ENCODE peak calls at places on chromosome X, in four cellular contexts. One of them, this sample, is unnamed. For H3K4me1, the result is how much of the 10 kb centered on the place peaks cover.

GRCh38 chrX:37904833-37905232 is 57.5 kb upstream of the DYNLT3 start:
- DNase-seq in heart left ventricle: no peak
- DNase-seq in Peyer's patch: no peak
- DNase-seq in CD4-positive, alpha-beta memory T cell: no peak
- DNase-seq in this sample: no peak

GRCh38 chrX:127187095-127187494 is 367.6 kb downstream of the PRR32 start:
- DNase-seq in Peyer's patch: no peak
- DNase-seq in heart left ventricle: no peak
- DNase-seq in CD4-positive, alpha-beta memory T cell: no peak
- DNase-seq in this sample: no peak

GRCh38 chrX:127243654-127244053 is 424.1 kb downstream of the PRR32 start:
- DNase-seq in CD4-positive, alpha-beta memory T cell: no peak
- DNase-seq in heart left ventricle: no peak
- DNase-seq in Peyer's patch: no peak
- DNase-seq in this sample: no peak

GRCh38 chrX:129716507-129716906 is 22.3 kb upstream of the XPNPEP2 start:
- DNase-seq in Peyer's patch: no peak
- DNase-seq in heart left ventricle: no peak
- DNase-seq in CD4-positive, alpha-beta memory T cell: no peak
- DNase-seq in this sample: no peak

GRCh38 chrX:87517571-87518141 is at the start of gene KLHL4:
- DNase-seq in Peyer's patch: no peak
- DNase-seq in CD4-positive, alpha-beta memory T cell: no peak
- DNase-seq in heart left ventricle: peak
- DNase-seq in this sample: no peak

GRCh38 chrX:119181491-119181890 is 53.9 kb upstream of the KIAA1210 start:
- DNase-seq in Peyer's patch: no peak
- DNase-seq in heart left ventricle: no peak
- DNase-seq in CD4-positive, alpha-beta memory T cell: no peak
- DNase-seq in this sample: peak

GRCh38 chrX:153769158-153769864 is 5.3 kb downstream of the PLXNB3 start:
- DNase-seq in Peyer's patch: no peak
- DNase-seq in CD4-positive, alpha-beta memory T cell: no peak
- DNase-seq in heart left ventricle: peak
- DNase-seq in this sample: peak

GRCh38 chrX:153723351-153724251 is 586 bp downstream of the BCAP31 start:
- DNase-seq in CD4-positive, alpha-beta memory T cell: peak
- DNase-seq in Peyer's patch: peak
- DNase-seq in heart left ventricle: no peak
- DNase-seq in this sample: peak

GRCh38 chrX:129772796-129773431 is 6.8 kb upstream of the SASH3 start:
- DNase-seq in heart left ventricle: peak
- DNase-seq in Peyer's patch: peak
- DNase-seq in CD4-positive, alpha-beta memory T cell: no peak
- DNase-seq in this sample: peak

GRCh38 chrX:65821721-65822496 is 154.5 kb downstream of the MSN start:
- DNase-seq in heart left ventricle: no peak
- DNase-seq in CD4-positive, alpha-beta memory T cell: peak
- DNase-seq in Peyer's patch: peak
- DNase-seq in this sample: peak

GRCh38 chrX:54182194-54182863 is 725 bp downstream of the FAM120C start:
- DNase-seq in CD4-positive, alpha-beta memory T cell: peak
- DNase-seq in heart left ventricle: peak
- DNase-seq in Peyer's patch: peak
- DNase-seq in this sample: peak

GRCh38 chrX:103699243-103699642 is 11.5 kb upstream of the TMEM31 start:
- DNase-seq in CD4-positive, alpha-beta memory T cell: no peak
- DNase-seq in heart left ventricle: no peak
- DNase-seq in Peyer's patch: no peak
- DNase-seq in this sample: no peak

GRCh38 chrX:32041181-32041580 is 969.3 kb upstream of the FTHL17 start:
- DNase-seq in Peyer's patch: no peak
- DNase-seq in heart left ventricle: no peak
- DNase-seq in CD4-positive, alpha-beta memory T cell: no peak
- DNase-seq in this sample: no peak

GRCh38 chrX:84322083-84322827 is 134.3 kb upstream of the RPS6KA6 start:
- DNase-seq in Peyer's patch: no peak
- DNase-seq in heart left ventricle: no peak
- DNase-seq in CD4-positive, alpha-beta memory T cell: no peak
- DNase-seq in this sample: no peak

GRCh38 chrX:18406531-18407266 is 18.7 kb upstream of the CDKL5 start:
- DNase-seq in heart left ventricle: no peak
- DNase-seq in CD4-positive, alpha-beta memory T cell: no peak
- DNase-seq in Peyer's patch: no peak
- DNase-seq in this sample: no peak

GRCh38 chrX:13518126-13518525 is 51.3 kb upstream of the EGFL6 start:
- DNase-seq in Peyer's patch: no peak
- DNase-seq in heart left ventricle: no peak
- DNase-seq in CD4-positive, alpha-beta memory T cell: no peak
- DNase-seq in this sample: no peak

GRCh38 chrX:3227526-3227925 is 118.9 kb downstream of the MXRA5 start:
- DNase-seq in Peyer's patch: no peak
- DNase-seq in CD4-positive, alpha-beta memory T cell: no peak
- DNase-seq in heart left ventricle: no peak
- DNase-seq in this sample: no peak

GRCh38 chrX:137747231-137747630 is 181.3 kb downstream of the ZIC3 start:
- DNase-seq in CD4-positive, alpha-beta memory T cell: no peak
- DNase-seq in heart left ventricle: no peak
- DNase-seq in Peyer's patch: no peak
- DNase-seq in this sample: no peak
- H3K4me1 ChIP-seq in CD4-positive, alpha-beta memory T cell: under half
- H3K4me1 ChIP-seq in heart left ventricle: under half
- H3K4me1 ChIP-seq in Peyer's patch: under half
- H3K4me1 ChIP-seq in this sample: under half

DNA sequence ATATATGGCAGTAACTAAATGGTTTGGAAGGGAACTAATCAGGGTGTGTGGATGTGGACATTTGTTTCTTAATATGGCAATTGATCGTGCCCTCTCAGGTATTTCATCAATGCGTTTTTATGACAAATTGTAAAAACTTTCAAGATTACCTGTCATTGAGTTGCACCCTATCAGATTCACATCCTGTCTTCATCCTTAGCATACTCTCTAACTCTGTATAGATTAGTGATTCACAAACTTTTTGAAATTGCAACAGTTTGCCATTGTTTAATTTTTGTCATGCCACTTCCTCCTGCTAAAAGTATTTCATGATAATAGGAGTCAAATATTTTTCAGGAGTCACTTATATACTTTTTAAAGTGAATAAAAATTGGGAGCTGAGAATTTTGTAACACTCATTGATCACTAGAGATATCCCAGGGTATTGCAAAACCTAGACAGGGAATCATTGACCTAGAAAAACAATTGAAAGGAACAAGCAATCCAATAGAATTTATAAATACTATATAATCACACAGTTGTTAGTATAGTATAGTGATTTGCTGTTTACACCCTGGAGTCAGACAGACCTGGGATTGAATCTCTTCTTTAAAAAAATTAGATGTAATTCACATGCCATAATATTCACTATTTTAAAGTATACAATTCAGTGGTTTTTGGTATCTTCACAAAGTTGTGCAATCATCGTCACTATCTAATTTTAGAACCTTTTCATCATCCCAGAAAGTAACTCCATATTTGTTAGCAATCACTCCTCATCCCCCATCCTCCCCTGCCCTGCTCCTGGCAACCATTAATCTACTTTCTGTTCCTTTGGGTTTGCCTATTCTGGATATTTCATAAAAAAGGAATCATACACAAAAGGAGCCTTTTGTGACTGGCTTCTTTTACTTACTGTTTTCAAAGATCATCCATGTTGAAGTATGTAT is 8.9 kb downstream of the MID2 start:
- DNase-seq in Peyer's patch: no peak
- DNase-seq in CD4-positive, alpha-beta memory T cell: no peak
- DNase-seq in heart left ventricle: no peak
- DNase-seq in this sample: no peak
- H3K4me1 ChIP-seq in Peyer's patch: under half
- H3K4me1 ChIP-seq in CD4-positive, alpha-beta memory T cell: under half
- H3K4me1 ChIP-seq in heart left ventricle: under half
- H3K4me1 ChIP-seq in this sample: under half

GRCh38 chrX:134694333-134694925 is 36.2 kb upstream of the PLAC1 start:
- DNase-seq in Peyer's patch: no peak
- DNase-seq in CD4-positive, alpha-beta memory T cell: no peak
- DNase-seq in heart left ventricle: no peak
- DNase-seq in this sample: no peak

GRCh38 chrX:134693644-134694043 is 35.4 kb upstream of the PLAC1 start:
- DNase-seq in heart left ventricle: no peak
- DNase-seq in Peyer's patch: no peak
- DNase-seq in CD4-positive, alpha-beta memory T cell: no peak
- DNase-seq in this sample: no peak

GRCh38 chrX:134692990-134693389 is 34.7 kb upstream of the PLAC1 start:
- DNase-seq in Peyer's patch: no peak
- DNase-seq in heart left ventricle: no peak
- DNase-seq in CD4-positive, alpha-beta memory T cell: no peak
- DNase-seq in this sample: no peak

GRCh38 chrX:134691453-134691852 is 33.2 kb upstream of the PLAC1 start:
- DNase-seq in heart left ventricle: no peak
- DNase-seq in Peyer's patch: no peak
- DNase-seq in CD4-positive, alpha-beta memory T cell: no peak
- DNase-seq in this sample: no peak

DNA sequence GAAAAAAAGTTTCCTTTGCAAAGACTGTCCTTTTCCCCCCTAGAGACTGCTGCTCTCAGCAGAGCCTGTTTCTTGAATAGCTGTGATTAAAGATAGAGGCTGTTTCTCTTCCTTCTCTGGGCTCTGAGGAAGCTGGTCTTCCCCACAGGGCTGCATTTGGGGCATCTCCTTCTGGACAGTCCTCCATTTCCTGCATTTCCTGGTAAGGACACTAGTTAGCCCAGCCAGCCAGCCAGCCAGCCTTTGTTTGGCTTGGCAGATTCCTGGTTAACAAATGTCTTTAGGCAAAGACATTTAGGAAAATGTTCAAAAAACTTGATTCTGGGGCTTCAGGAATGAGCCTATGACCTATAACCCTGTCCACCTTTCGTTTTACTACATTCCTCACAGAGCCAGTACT is 34.0 kb upstream of the PLAC1 start:
- DNase-seq in heart left ventricle: no peak
- DNase-seq in Peyer's patch: no peak
- DNase-seq in CD4-positive, alpha-beta memory T cell: no peak
- DNase-seq in this sample: no peak
- H3K4me1 ChIP-seq in heart left ventricle: under half
- H3K4me1 ChIP-seq in Peyer's patch: under half
- H3K4me1 ChIP-seq in CD4-positive, alpha-beta memory T cell: under half
- H3K4me1 ChIP-seq in this sample: under half

DNA sequence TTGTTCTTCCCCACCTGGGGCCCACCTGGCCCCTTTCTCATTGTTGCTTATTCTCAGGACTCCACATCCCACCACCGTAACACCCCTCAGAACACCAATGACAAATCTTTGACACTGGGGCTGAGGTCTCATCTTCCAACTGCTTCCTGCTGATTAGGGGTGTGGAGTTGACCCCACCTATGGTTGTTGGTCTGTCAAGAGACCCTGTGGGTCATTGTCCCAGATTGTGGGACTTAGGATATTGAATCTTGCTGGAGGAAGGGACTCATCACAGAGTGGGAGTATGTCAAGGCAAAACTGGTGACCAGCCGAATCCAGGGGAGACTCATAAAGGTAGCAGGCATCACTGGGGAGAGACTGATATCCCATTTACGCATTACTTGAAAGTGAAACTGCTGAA is 140.2 kb upstream of the PLAC1 start:
- DNase-seq in heart left ventricle: no peak
- DNase-seq in Peyer's patch: no peak
- DNase-seq in CD4-positive, alpha-beta memory T cell: no peak
- DNase-seq in this sample: no peak
- H3K4me1 ChIP-seq in heart left ventricle: under half
- H3K4me1 ChIP-seq in Peyer's patch: under half
- H3K4me1 ChIP-seq in CD4-positive, alpha-beta memory T cell: under half
- H3K4me1 ChIP-seq in this sample: under half

DNA sequence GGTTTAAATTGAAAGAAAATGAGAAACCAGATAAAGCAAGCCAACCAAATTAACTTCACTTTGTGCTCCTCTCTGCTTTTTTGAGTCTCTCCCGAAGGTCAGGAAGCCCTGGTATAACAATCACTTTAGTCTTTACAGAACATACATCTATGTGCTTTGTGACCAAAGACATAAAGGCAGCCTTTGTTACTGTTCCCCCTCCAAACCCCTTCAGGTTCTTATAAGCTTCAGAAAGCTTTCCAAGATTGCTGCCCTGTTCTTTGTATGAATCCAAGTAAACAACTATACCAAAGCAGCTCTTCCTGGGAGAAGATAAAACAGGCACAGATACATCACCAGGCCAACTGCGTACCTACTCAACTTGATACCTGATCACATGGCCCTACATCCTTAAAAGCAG is 28.7 kb downstream of the RLIM start:
- DNase-seq in Peyer's patch: no peak
- DNase-seq in CD4-positive, alpha-beta memory T cell: no peak
- DNase-seq in heart left ventricle: no peak
- DNase-seq in this sample: no peak
- H3K4me1 ChIP-seq in Peyer's patch: under half
- H3K4me1 ChIP-seq in CD4-positive, alpha-beta memory T cell: under half
- H3K4me1 ChIP-seq in heart left ventricle: under half
- H3K4me1 ChIP-seq in this sample: under half

DNA sequence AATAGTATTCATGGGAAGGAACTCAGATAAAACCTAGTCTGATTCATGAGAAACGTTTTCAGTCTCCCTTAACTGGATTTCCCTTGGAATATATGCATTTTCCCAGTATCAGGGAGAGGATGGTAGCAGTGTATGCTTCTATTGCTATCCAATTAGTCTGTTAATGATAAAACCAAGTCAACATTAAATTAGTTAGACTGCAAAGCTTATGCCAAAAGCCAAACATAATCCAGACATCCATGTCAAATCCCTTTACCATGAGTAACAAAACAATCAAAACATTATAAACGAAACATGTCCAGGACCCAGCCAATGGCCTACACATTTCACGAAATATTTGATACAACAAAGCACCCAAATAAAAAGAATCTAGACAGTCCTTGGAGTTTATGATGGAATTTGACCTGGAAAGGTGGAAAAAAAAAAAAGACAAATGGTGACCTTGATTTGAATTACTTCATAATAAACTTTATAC is 34.5 kb upstream of the VEGFD start:
- DNase-seq in CD4-positive, alpha-beta memory T cell: no peak
- DNase-seq in heart left ventricle: no peak
- DNase-seq in Peyer's patch: no peak
- DNase-seq in this sample: no peak
- H3K4me1 ChIP-seq in CD4-positive, alpha-beta memory T cell: under half
- H3K4me1 ChIP-seq in heart left ventricle: under half
- H3K4me1 ChIP-seq in Peyer's patch: under half
- H3K4me1 ChIP-seq in this sample: under half

GRCh38 chrX:71542411-71542810 is 9.5 kb downstream of the OGT start:
- DNase-seq in CD4-positive, alpha-beta memory T cell: no peak
- DNase-seq in Peyer's patch: no peak
- DNase-seq in heart left ventricle: no peak
- DNase-seq in this sample: no peak
- H3K4me1 ChIP-seq in CD4-positive, alpha-beta memory T cell: half or more
- H3K4me1 ChIP-seq in Peyer's patch: under half
- H3K4me1 ChIP-seq in heart left ventricle: under half
- H3K4me1 ChIP-seq in this sample: under half

DNA sequence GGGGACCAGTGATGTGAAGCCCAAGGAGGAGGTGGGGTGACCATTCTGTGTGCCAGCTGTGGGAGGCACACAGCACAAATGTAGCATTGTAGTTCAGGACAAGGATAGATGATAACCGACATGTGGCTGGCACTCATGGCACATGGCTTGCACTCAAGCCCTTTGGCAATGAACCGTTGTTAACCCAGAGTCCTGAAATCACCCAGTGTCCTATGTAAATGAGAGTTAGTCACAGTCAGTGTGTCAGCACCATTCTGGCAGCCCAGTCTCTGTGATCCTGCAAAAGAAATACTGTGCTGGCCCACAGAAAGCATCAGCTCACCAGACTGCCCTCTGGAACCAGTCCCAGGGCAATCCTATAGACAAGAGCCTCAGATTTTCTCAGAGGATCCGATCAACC is 339.3 kb downstream of the MID1IP1 start:
- DNase-seq in Peyer's patch: no peak
- DNase-seq in CD4-positive, alpha-beta memory T cell: no peak
- DNase-seq in heart left ventricle: no peak
- DNase-seq in this sample: no peak
- H3K4me1 ChIP-seq in Peyer's patch: under half
- H3K4me1 ChIP-seq in CD4-positive, alpha-beta memory T cell: under half
- H3K4me1 ChIP-seq in heart left ventricle: under half
- H3K4me1 ChIP-seq in this sample: under half

This sample was measured in right lobe of liver.